ENCODE peak calls at places on chromosomes 11 and 22, in ten cellular contexts. One of them, this sample, is unnamed.

GRCh38 chr22:37827056-37827455 is 3.9 kb downstream of the GALR3 start:
- DNase-seq in A673: no peak
- DNase-seq in ovary: peak
- DNase-seq in keratinocyte: no peak
- DNase-seq in RWPE2: no peak
- DNase-seq in kidney: no peak
- DNase-seq in AG04449: no peak
- DNase-seq in fibroblast of the aortic adventitia: peak
- DNase-seq in mesenchymal stem cell: no peak
- DNase-seq in prostate gland: no peak
- DNase-seq in this sample: no peak

GRCh38 chr11:32172771-32173170 is 81.9 kb downstream of the RCN1 start:
- DNase-seq in prostate gland: peak
- DNase-seq in ovary: no peak
- DNase-seq in A673: no peak
- DNase-seq in mesenchymal stem cell: no peak
- DNase-seq in kidney: no peak
- DNase-seq in AG04449: no peak
- DNase-seq in keratinocyte: no peak
- DNase-seq in fibroblast of the aortic adventitia: peak
- DNase-seq in RWPE2: no peak
- DNase-seq in this sample: peak

GRCh38 chr11:110086892-110087309 is 6.3 kb upstream of the ZC3H12C start:
- DNase-seq in AG04449: peak
- DNase-seq in A673: no peak
- DNase-seq in keratinocyte: no peak
- DNase-seq in fibroblast of the aortic adventitia: peak
- DNase-seq in prostate gland: no peak
- DNase-seq in ovary: no peak
- DNase-seq in RWPE2: peak
- DNase-seq in mesenchymal stem cell: peak
- DNase-seq in kidney: no peak
- DNase-seq in this sample: peak

GRCh38 chr22:30612789-30613188 is 5.8 kb downstream of the TCN2 start:
- DNase-seq in mesenchymal stem cell: no peak
- DNase-seq in A673: no peak
- DNase-seq in RWPE2: no peak
- DNase-seq in keratinocyte: no peak
- DNase-seq in AG04449: no peak
- DNase-seq in kidney: no peak
- DNase-seq in prostate gland: no peak
- DNase-seq in fibroblast of the aortic adventitia: no peak
- DNase-seq in ovary: no peak
- DNase-seq in this sample: no peak

GRCh38 chr11:12130180-12130980 is 20.0 kb downstream of the MICAL2 start:
- DNase-seq in prostate gland: no peak
- DNase-seq in keratinocyte: no peak
- DNase-seq in A673: no peak
- DNase-seq in kidney: no peak
- DNase-seq in fibroblast of the aortic adventitia: no peak
- DNase-seq in ovary: no peak
- DNase-seq in AG04449: no peak
- DNase-seq in RWPE2: no peak
- DNase-seq in mesenchymal stem cell: no peak
- DNase-seq in this sample: no peak

GRCh38 chr11:116732740-116733385 is 39.9 kb downstream of the BUD13 start:
- DNase-seq in keratinocyte: peak
- DNase-seq in mesenchymal stem cell: peak
- DNase-seq in ovary: peak
- DNase-seq in RWPE2: no peak
- DNase-seq in AG04449: no peak
- DNase-seq in kidney: no peak
- DNase-seq in prostate gland: peak
- DNase-seq in A673: peak
- DNase-seq in fibroblast of the aortic adventitia: peak
- DNase-seq in this sample: peak

GRCh38 chr22:45998638-45999378 is 21.8 kb upstream of the WNT7B start:
- DNase-seq in kidney: peak
- DNase-seq in prostate gland: no peak
- DNase-seq in A673: no peak
- DNase-seq in keratinocyte: no peak
- DNase-seq in mesenchymal stem cell: no peak
- DNase-seq in AG04449: no peak
- DNase-seq in fibroblast of the aortic adventitia: no peak
- DNase-seq in RWPE2: peak
- DNase-seq in ovary: no peak
- DNase-seq in this sample: no peak

GRCh38 chr22:50694099-50694498 is 21.5 kb downstream of the SHANK3 start:
- DNase-seq in kidney: no peak
- DNase-seq in prostate gland: no peak
- DNase-seq in A673: no peak
- DNase-seq in RWPE2: no peak
- DNase-seq in mesenchymal stem cell: peak
- DNase-seq in fibroblast of the aortic adventitia: peak
- DNase-seq in ovary: no peak
- DNase-seq in AG04449: no peak
- DNase-seq in keratinocyte: no peak
- DNase-seq in this sample: peak

GRCh38 chr11:57643802-57644201 is 5.9 kb downstream of the YPEL4 start:
- DNase-seq in ovary: no peak
- DNase-seq in mesenchymal stem cell: peak
- DNase-seq in AG04449: no peak
- DNase-seq in A673: no peak
- DNase-seq in kidney: no peak
- DNase-seq in fibroblast of the aortic adventitia: peak
- DNase-seq in prostate gland: no peak
- DNase-seq in RWPE2: no peak
- DNase-seq in keratinocyte: no peak
- DNase-seq in this sample: no peak

GRCh38 chr11:2990617-2991476 is 1.3 kb downstream of the NAP1L4 start:
- DNase-seq in ovary: no peak
- DNase-seq in kidney: no peak
- DNase-seq in AG04449: no peak
- DNase-seq in keratinocyte: no peak
- DNase-seq in fibroblast of the aortic adventitia: no peak
- DNase-seq in mesenchymal stem cell: peak
- DNase-seq in A673: no peak
- DNase-seq in RWPE2: no peak
- DNase-seq in prostate gland: no peak
- DNase-seq in this sample: no peak

GRCh38 chr11:118609380-118610219 is 2.2 kb downstream of the PHLDB1 start:
- DNase-seq in mesenchymal stem cell: peak
- DNase-seq in fibroblast of the aortic adventitia: peak
- DNase-seq in kidney: peak
- DNase-seq in RWPE2: no peak
- DNase-seq in AG04449: no peak
- DNase-seq in keratinocyte: no peak
- DNase-seq in prostate gland: no peak
- DNase-seq in ovary: peak
- DNase-seq in A673: no peak
- DNase-seq in this sample: peak

GRCh38 chr22:44373234-44373633 is 60.5 kb upstream of the SHISAL1 start:
- DNase-seq in ovary: no peak
- DNase-seq in AG04449: no peak
- DNase-seq in A673: no peak
- DNase-seq in RWPE2: peak
- DNase-seq in keratinocyte: no peak
- DNase-seq in kidney: peak
- DNase-seq in fibroblast of the aortic adventitia: no peak
- DNase-seq in prostate gland: no peak
- DNase-seq in mesenchymal stem cell: no peak
- DNase-seq in this sample: no peak

DNA sequence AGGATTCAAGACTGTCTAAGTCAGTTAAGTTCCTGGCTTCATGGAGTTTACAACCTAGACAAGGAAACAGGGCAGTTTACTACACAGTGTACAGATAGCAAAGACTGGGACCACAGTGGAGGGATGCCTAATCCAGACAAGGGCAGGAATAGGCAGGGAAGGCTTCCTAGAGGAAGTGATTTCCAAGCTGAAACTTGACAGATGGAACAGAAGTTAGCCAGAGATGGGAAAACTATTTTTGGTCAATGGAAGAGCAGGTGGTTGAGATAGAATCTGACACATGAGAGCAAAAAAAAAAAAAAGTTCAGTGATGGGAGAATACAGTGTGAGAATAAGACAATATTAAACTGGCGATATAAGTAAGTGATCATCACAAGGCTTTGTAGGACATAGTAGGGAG is 1.3 kb downstream of the COA4 start:
- DNase-seq in prostate gland: no peak
- DNase-seq in RWPE2: no peak
- DNase-seq in kidney: no peak
- DNase-seq in keratinocyte: no peak
- DNase-seq in mesenchymal stem cell: no peak
- DNase-seq in ovary: no peak
- DNase-seq in AG04449: no peak
- DNase-seq in A673: no peak
- DNase-seq in fibroblast of the aortic adventitia: no peak
- DNase-seq in this sample: no peak
- H3K4me3 ChIP-seq in prostate gland: no peak
- H3K4me3 ChIP-seq in RWPE2: peak
- H3K4me3 ChIP-seq in kidney: peak
- H3K4me3 ChIP-seq in keratinocyte: peak
- H3K4me3 ChIP-seq in mesenchymal stem cell: no peak
- H3K4me3 ChIP-seq in ovary: peak
- H3K4me3 ChIP-seq in AG04449: peak
- H3K4me3 ChIP-seq in A673: peak
- H3K4me3 ChIP-seq in fibroblast of the aortic adventitia: peak
- H3K4me3 ChIP-seq in this sample: peak

DNA sequence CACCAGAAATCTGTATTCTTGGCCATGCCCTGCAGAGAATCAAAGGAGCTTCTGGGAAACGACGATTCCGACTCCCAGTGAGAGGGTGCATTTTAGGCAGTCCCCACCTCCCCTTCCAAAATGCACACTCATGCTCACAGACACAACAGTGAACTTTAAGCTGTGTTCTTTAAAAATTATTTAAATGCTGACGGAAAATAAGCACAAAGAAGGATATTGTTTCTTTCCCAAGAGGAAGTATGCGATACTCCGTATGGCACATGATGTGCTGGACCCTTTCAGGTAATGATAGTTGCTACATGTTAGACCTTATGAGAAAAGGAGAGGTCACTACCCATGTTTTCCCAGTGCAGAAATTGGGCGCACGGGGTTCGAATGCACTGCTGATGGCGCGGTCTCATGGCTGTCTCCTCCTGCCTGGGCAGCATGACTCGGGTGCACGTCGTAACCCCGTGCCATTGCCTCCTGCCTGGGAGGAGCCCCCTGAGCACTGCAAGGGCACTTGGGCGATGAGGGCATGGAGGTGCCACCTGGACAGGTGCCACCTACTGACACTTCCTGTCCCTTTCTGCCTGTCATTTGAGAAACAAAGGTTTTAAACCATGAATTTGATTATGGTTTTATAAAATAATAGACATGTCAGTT is 63.9 kb upstream of the CTTN start:
- DNase-seq in AG04449: no peak
- DNase-seq in mesenchymal stem cell: no peak
- DNase-seq in fibroblast of the aortic adventitia: no peak
- DNase-seq in RWPE2: no peak
- DNase-seq in kidney: no peak
- DNase-seq in A673: no peak
- DNase-seq in prostate gland: no peak
- DNase-seq in ovary: no peak
- DNase-seq in keratinocyte: no peak
- DNase-seq in this sample: no peak
- H3K4me3 ChIP-seq in AG04449: no peak
- H3K4me3 ChIP-seq in mesenchymal stem cell: no peak
- H3K4me3 ChIP-seq in fibroblast of the aortic adventitia: no peak
- H3K4me3 ChIP-seq in RWPE2: no peak
- H3K4me3 ChIP-seq in kidney: no peak
- H3K4me3 ChIP-seq in A673: no peak
- H3K4me3 ChIP-seq in prostate gland: no peak
- H3K4me3 ChIP-seq in ovary: no peak
- H3K4me3 ChIP-seq in keratinocyte: no peak
- H3K4me3 ChIP-seq in this sample: no peak

GRCh38 chr22:35854334-35854733 is 136.7 kb downstream of the APOL5 start:
- DNase-seq in A673: no peak
- DNase-seq in ovary: no peak
- DNase-seq in prostate gland: no peak
- DNase-seq in fibroblast of the aortic adventitia: no peak
- DNase-seq in AG04449: no peak
- DNase-seq in mesenchymal stem cell: no peak
- DNase-seq in RWPE2: no peak
- DNase-seq in keratinocyte: no peak
- DNase-seq in kidney: no peak
- DNase-seq in this sample: no peak

GRCh38 chr22:35844886-35845285 is 127.2 kb downstream of the APOL5 start:
- DNase-seq in AG04449: no peak
- DNase-seq in A673: no peak
- DNase-seq in prostate gland: no peak
- DNase-seq in kidney: no peak
- DNase-seq in fibroblast of the aortic adventitia: no peak
- DNase-seq in RWPE2: no peak
- DNase-seq in mesenchymal stem cell: no peak
- DNase-seq in keratinocyte: no peak
- DNase-seq in ovary: no peak
- DNase-seq in this sample: no peak

GRCh38 chr22:35846804-35847203 is 129.1 kb downstream of the APOL5 start:
- DNase-seq in A673: no peak
- DNase-seq in fibroblast of the aortic adventitia: no peak
- DNase-seq in keratinocyte: no peak
- DNase-seq in mesenchymal stem cell: no peak
- DNase-seq in RWPE2: no peak
- DNase-seq in AG04449: no peak
- DNase-seq in ovary: no peak
- DNase-seq in kidney: no peak
- DNase-seq in prostate gland: no peak
- DNase-seq in this sample: no peak

DNA sequence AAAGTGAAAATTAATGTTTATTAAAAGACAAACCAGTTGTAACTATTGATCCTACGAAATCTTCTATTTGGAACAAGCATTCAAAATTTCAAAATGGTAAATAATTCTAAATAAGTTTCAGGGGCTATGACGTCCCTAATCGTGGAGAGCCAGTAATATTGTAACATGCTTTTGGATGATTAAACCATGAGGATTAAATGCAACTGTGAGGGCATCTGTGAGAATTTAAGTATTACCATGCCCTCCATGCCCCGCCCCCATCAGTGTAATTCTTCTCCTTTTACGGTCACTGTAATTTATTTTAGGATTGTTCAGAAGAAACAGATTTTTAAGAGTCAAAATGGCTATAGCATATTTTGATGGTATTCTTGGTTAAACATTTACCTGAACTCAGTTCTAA is 133.2 kb downstream of the APOL5 start:
- DNase-seq in keratinocyte: no peak
- DNase-seq in fibroblast of the aortic adventitia: no peak
- DNase-seq in A673: no peak
- DNase-seq in mesenchymal stem cell: no peak
- DNase-seq in AG04449: no peak
- DNase-seq in RWPE2: no peak
- DNase-seq in ovary: no peak
- DNase-seq in prostate gland: no peak
- DNase-seq in kidney: no peak
- DNase-seq in this sample: no peak
- H3K4me3 ChIP-seq in keratinocyte: no peak
- H3K4me3 ChIP-seq in fibroblast of the aortic adventitia: no peak
- H3K4me3 ChIP-seq in A673: no peak
- H3K4me3 ChIP-seq in mesenchymal stem cell: no peak
- H3K4me3 ChIP-seq in AG04449: no peak
- H3K4me3 ChIP-seq in RWPE2: no peak
- H3K4me3 ChIP-seq in ovary: no peak
- H3K4me3 ChIP-seq in prostate gland: no peak
- H3K4me3 ChIP-seq in kidney: no peak
- H3K4me3 ChIP-seq in this sample: no peak

GRCh38 chr11:36195496-36196346 is 93.5 kb downstream of the COMMD9 start:
- DNase-seq in fibroblast of the aortic adventitia: peak
- DNase-seq in A673: no peak
- DNase-seq in ovary: no peak
- DNase-seq in keratinocyte: no peak
- DNase-seq in prostate gland: no peak
- DNase-seq in mesenchymal stem cell: no peak
- DNase-seq in kidney: no peak
- DNase-seq in RWPE2: no peak
- DNase-seq in AG04449: no peak
- DNase-seq in this sample: peak
- H3K4me3 ChIP-seq in fibroblast of the aortic adventitia: no peak
- H3K4me3 ChIP-seq in A673: no peak
- H3K4me3 ChIP-seq in ovary: no peak
- H3K4me3 ChIP-seq in keratinocyte: no peak
- H3K4me3 ChIP-seq in prostate gland: no peak
- H3K4me3 ChIP-seq in mesenchymal stem cell: no peak
- H3K4me3 ChIP-seq in kidney: no peak
- H3K4me3 ChIP-seq in RWPE2: no peak
- H3K4me3 ChIP-seq in AG04449: no peak
- H3K4me3 ChIP-seq in this sample: no peak